ENCODE peak calls at places on chromosomes 5 and 9, in four cellular contexts. One of them, this sample, is unnamed.

GRCh38 chr5:151097081-151097480 is 16.2 kb upstream of the TNIP1 start:
- DNase-seq in SK-N-SH: no peak
- DNase-seq in HCT116: no peak
- DNase-seq in endothelial cell of umbilical vein: no peak
- DNase-seq in this sample: peak

GRCh38 chr9:135507104-135508035 is 6.9 kb downstream of the MRPS2 start:
- DNase-seq in endothelial cell of umbilical vein: no peak
- DNase-seq in SK-N-SH: peak
- DNase-seq in HCT116: no peak
- DNase-seq in this sample: no peak

GRCh38 chr5:170783498-170784247 is at the start of gene GABRP:
- DNase-seq in SK-N-SH: peak
- DNase-seq in endothelial cell of umbilical vein: no peak
- DNase-seq in HCT116: no peak
- DNase-seq in this sample: no peak

GRCh38 chr5:157516016-157516415 is 56.0 kb downstream of the NIPAL4 start:
- DNase-seq in endothelial cell of umbilical vein: no peak
- DNase-seq in SK-N-SH: no peak
- DNase-seq in HCT116: no peak
- DNase-seq in this sample: no peak

GRCh38 chr9:36888551-36888950 is 145.5 kb downstream of the PAX5 start:
- DNase-seq in HCT116: no peak
- DNase-seq in endothelial cell of umbilical vein: no peak
- DNase-seq in SK-N-SH: no peak
- DNase-seq in this sample: no peak

GRCh38 chr5:33261305-33261704 is 179.5 kb upstream of the TARS1 start:
- DNase-seq in SK-N-SH: no peak
- DNase-seq in endothelial cell of umbilical vein: peak
- DNase-seq in HCT116: no peak
- DNase-seq in this sample: no peak

GRCh38 chr9:121350993-121351561 is 19.0 kb downstream of the STOM start:
- DNase-seq in endothelial cell of umbilical vein: peak
- DNase-seq in SK-N-SH: peak
- DNase-seq in HCT116: peak
- DNase-seq in this sample: no peak

GRCh38 chr5:143464723-143465490 is 61.4 kb upstream of the NR3C1 start:
- DNase-seq in HCT116: no peak
- DNase-seq in SK-N-SH: no peak
- DNase-seq in endothelial cell of umbilical vein: no peak
- DNase-seq in this sample: no peak

GRCh38 chr9:2424564-2425153 is 196.9 kb upstream of the VLDLR start:
- DNase-seq in HCT116: no peak
- DNase-seq in endothelial cell of umbilical vein: no peak
- DNase-seq in SK-N-SH: no peak
- DNase-seq in this sample: no peak

GRCh38 chr5:115686692-115687054 is 60.8 kb upstream of the TMED7 start:
- DNase-seq in HCT116: no peak
- DNase-seq in SK-N-SH: no peak
- DNase-seq in endothelial cell of umbilical vein: no peak
- DNase-seq in this sample: no peak

GRCh38 chr9:37908698-37909186 is 4.8 kb upstream of the SLC25A51 start:
- DNase-seq in HCT116: no peak
- DNase-seq in endothelial cell of umbilical vein: no peak
- DNase-seq in SK-N-SH: no peak
- DNase-seq in this sample: peak

GRCh38 chr9:63859475-63860215 is 1425.4 kb downstream of the FOXD4L5 start:
- DNase-seq in endothelial cell of umbilical vein: no peak
- DNase-seq in SK-N-SH: peak
- DNase-seq in HCT116: peak
- DNase-seq in this sample: no peak

GRCh38 chr9:134556531-134557068 is 85.0 kb upstream of the COL5A1 start:
- DNase-seq in endothelial cell of umbilical vein: no peak
- DNase-seq in HCT116: no peak
- DNase-seq in SK-N-SH: no peak
- DNase-seq in this sample: no peak

GRCh38 chr5:2334686-2335085 is 416.8 kb downstream of the IRX2 start:
- DNase-seq in SK-N-SH: no peak
- DNase-seq in HCT116: no peak
- DNase-seq in endothelial cell of umbilical vein: no peak
- DNase-seq in this sample: no peak

GRCh38 chr5:72760259-72760658 is 56.2 kb upstream of the TNPO1 start:
- DNase-seq in SK-N-SH: no peak
- DNase-seq in HCT116: no peak
- DNase-seq in endothelial cell of umbilical vein: no peak
- DNase-seq in this sample: no peak

GRCh38 chr5:65663804-65664521 is 39.1 kb downstream of the SHLD3 start:
- DNase-seq in endothelial cell of umbilical vein: peak
- DNase-seq in HCT116: peak
- DNase-seq in SK-N-SH: peak
- DNase-seq in this sample: no peak

GRCh38 chr9:117343416-117343815 is 71.4 kb downstream of the ASTN2 start:
- DNase-seq in HCT116: no peak
- DNase-seq in SK-N-SH: no peak
- DNase-seq in endothelial cell of umbilical vein: no peak
- DNase-seq in this sample: no peak

GRCh38 chr5:137997726-137998213 is 35.1 kb downstream of the FAM13B start:
- DNase-seq in endothelial cell of umbilical vein: peak
- DNase-seq in HCT116: no peak
- DNase-seq in SK-N-SH: no peak
- DNase-seq in this sample: peak

GRCh38 chr5:50792845-50793244 is 126.4 kb downstream of the PARP8 start:
- DNase-seq in SK-N-SH: no peak
- DNase-seq in HCT116: no peak
- DNase-seq in endothelial cell of umbilical vein: no peak
- DNase-seq in this sample: no peak

GRCh38 chr5:115543931-115544370 is 624 bp downstream of the FEM1C start:
- DNase-seq in HCT116: no peak
- DNase-seq in endothelial cell of umbilical vein: peak
- DNase-seq in SK-N-SH: no peak
- DNase-seq in this sample: peak

GRCh38 chr5:135255461-135256178 is 143.4 kb downstream of the MACROH2A1 start:
- DNase-seq in SK-N-SH: no peak
- DNase-seq in endothelial cell of umbilical vein: no peak
- DNase-seq in HCT116: no peak
- DNase-seq in this sample: no peak

GRCh38 chr5:158456756-158457155 is 597.8 kb upstream of the CLINT1 start:
- DNase-seq in HCT116: no peak
- DNase-seq in endothelial cell of umbilical vein: peak
- DNase-seq in SK-N-SH: peak
- DNase-seq in this sample: peak

GRCh38 chr9:17688834-17689233 is 110.0 kb downstream of the SH3GL2 start:
- DNase-seq in endothelial cell of umbilical vein: no peak
- DNase-seq in HCT116: no peak
- DNase-seq in SK-N-SH: no peak
- DNase-seq in this sample: no peak

GRCh38 chr9:89677696-89678393 is 73.0 kb downstream of the GADD45G start:
- DNase-seq in endothelial cell of umbilical vein: no peak
- DNase-seq in HCT116: no peak
- DNase-seq in SK-N-SH: peak
- DNase-seq in this sample: no peak

GRCh38 chr9:37034320-37034937 is 361 bp upstream of the PAX5 start:
- DNase-seq in endothelial cell of umbilical vein: no peak
- DNase-seq in SK-N-SH: peak
- DNase-seq in HCT116: no peak
- DNase-seq in this sample: peak

GRCh38 chr9:94783928-94784327 is 57.4 kb downstream of the AOPEP start:
- DNase-seq in endothelial cell of umbilical vein: no peak
- DNase-seq in HCT116: no peak
- DNase-seq in SK-N-SH: no peak
- DNase-seq in this sample: no peak

GRCh38 chr9:121182976-121183375 is 18.7 kb downstream of the RAB14 start:
- DNase-seq in HCT116: no peak
- DNase-seq in SK-N-SH: no peak
- DNase-seq in endothelial cell of umbilical vein: no peak
- DNase-seq in this sample: no peak

GRCh38 chr5:14298126-14298847 is 155.1 kb downstream of the TRIO start:
- DNase-seq in HCT116: no peak
- DNase-seq in SK-N-SH: no peak
- DNase-seq in endothelial cell of umbilical vein: no peak
- DNase-seq in this sample: no peak

GRCh38 chr5:151340004-151340403 is 7.4 kb downstream of the SLC36A2 start:
- DNase-seq in HCT116: no peak
- DNase-seq in SK-N-SH: no peak
- DNase-seq in endothelial cell of umbilical vein: no peak
- DNase-seq in this sample: no peak

GRCh38 chr5:129836321-129836720 is 67.9 kb upstream of the CHSY3 start:
- DNase-seq in SK-N-SH: no peak
- DNase-seq in endothelial cell of umbilical vein: no peak
- DNase-seq in HCT116: no peak
- DNase-seq in this sample: peak

GRCh38 chr5:138725153-138725884 is 27.9 kb upstream of the CTNNA1 start:
- DNase-seq in endothelial cell of umbilical vein: peak
- DNase-seq in HCT116: peak
- DNase-seq in SK-N-SH: peak
- DNase-seq in this sample: peak

GRCh38 chr9:91048739-91049138 is 247.1 kb downstream of the SYK start:
- DNase-seq in HCT116: no peak
- DNase-seq in endothelial cell of umbilical vein: no peak
- DNase-seq in SK-N-SH: no peak
- DNase-seq in this sample: no peak

GRCh38 chr5:9347032-9347431 is 198.8 kb downstream of the SEMA5A start:
- DNase-seq in SK-N-SH: no peak
- DNase-seq in endothelial cell of umbilical vein: no peak
- DNase-seq in HCT116: no peak
- DNase-seq in this sample: no peak
- TF ChIP-seq MAX in SK-N-SH: no peak
- TF ChIP-seq MAX in endothelial cell of umbilical vein: no peak
- TF ChIP-seq MAX in HCT116: no peak
- TF ChIP-seq MAX in this sample: no peak

GRCh38 chr5:29001666-29002065 is 1963.3 kb upstream of the CDH9 start:
- DNase-seq in SK-N-SH: no peak
- DNase-seq in endothelial cell of umbilical vein: no peak
- DNase-seq in HCT116: no peak
- DNase-seq in this sample: no peak
- TF ChIP-seq MAX in SK-N-SH: no peak
- TF ChIP-seq MAX in endothelial cell of umbilical vein: no peak
- TF ChIP-seq MAX in HCT116: no peak
- TF ChIP-seq MAX in this sample: no peak

GRCh38 chr9:28056006-28056405 is 482.7 kb upstream of the C9orf72 start:
- DNase-seq in endothelial cell of umbilical vein: no peak
- DNase-seq in SK-N-SH: no peak
- DNase-seq in HCT116: no peak
- DNase-seq in this sample: no peak

GRCh38 chr9:28052104-28052503 is 478.8 kb upstream of the C9orf72 start:
- DNase-seq in endothelial cell of umbilical vein: no peak
- DNase-seq in SK-N-SH: no peak
- DNase-seq in HCT116: no peak
- DNase-seq in this sample: no peak

GRCh38 chr9:28056466-28056865 is 483.2 kb upstream of the C9orf72 start:
- DNase-seq in HCT116: no peak
- DNase-seq in endothelial cell of umbilical vein: no peak
- DNase-seq in SK-N-SH: no peak
- DNase-seq in this sample: no peak

GRCh38 chr9:28051559-28051958 is 478.3 kb upstream of the C9orf72 start:
- DNase-seq in endothelial cell of umbilical vein: no peak
- DNase-seq in HCT116: no peak
- DNase-seq in SK-N-SH: no peak
- DNase-seq in this sample: no peak

DNA sequence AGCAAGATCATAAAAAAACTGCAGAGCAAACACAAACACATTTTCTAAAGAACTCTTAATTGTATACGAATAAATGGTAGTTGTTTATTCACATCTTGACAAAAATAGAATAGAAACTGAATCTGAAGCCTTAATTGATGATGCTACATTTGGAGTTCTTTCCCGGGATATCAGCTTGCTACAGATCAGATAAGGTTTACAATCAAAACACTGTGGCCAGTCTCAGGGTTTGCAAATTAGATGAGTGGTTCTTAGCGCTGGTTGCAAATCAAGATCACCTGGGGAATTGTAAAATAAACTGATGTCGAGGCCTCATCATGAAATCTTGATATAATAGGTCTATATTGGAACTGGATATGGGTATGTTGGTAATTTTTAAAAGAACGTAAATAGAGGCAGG is 480.1 kb upstream of the C9orf72 start:
- DNase-seq in HCT116: no peak
- DNase-seq in endothelial cell of umbilical vein: no peak
- DNase-seq in SK-N-SH: no peak
- DNase-seq in this sample: no peak
- TF ChIP-seq MAX in HCT116: no peak
- TF ChIP-seq MAX in endothelial cell of umbilical vein: no peak
- TF ChIP-seq MAX in SK-N-SH: no peak
- TF ChIP-seq MAX in this sample: no peak

GRCh38 chr5:16742938-16743337 is 126.1 kb upstream of the RETREG1 start:
- DNase-seq in SK-N-SH: no peak
- DNase-seq in endothelial cell of umbilical vein: peak
- DNase-seq in HCT116: no peak
- DNase-seq in this sample: no peak

GRCh38 chr5:16740476-16740875 is 123.7 kb upstream of the RETREG1 start:
- DNase-seq in endothelial cell of umbilical vein: no peak
- DNase-seq in HCT116: no peak
- DNase-seq in SK-N-SH: no peak
- DNase-seq in this sample: no peak

GRCh38 chr5:16740046-16740445 is 123.2 kb upstream of the RETREG1 start:
- DNase-seq in SK-N-SH: no peak
- DNase-seq in HCT116: no peak
- DNase-seq in endothelial cell of umbilical vein: no peak
- DNase-seq in this sample: no peak

GRCh38 chr5:16737620-16738364 is 121.0 kb upstream of the RETREG1 start:
- DNase-seq in HCT116: no peak
- DNase-seq in SK-N-SH: no peak
- DNase-seq in endothelial cell of umbilical vein: no peak
- DNase-seq in this sample: no peak

GRCh38 chr5:16741007-16741406 is 124.2 kb upstream of the RETREG1 start:
- DNase-seq in HCT116: no peak
- DNase-seq in endothelial cell of umbilical vein: no peak
- DNase-seq in SK-N-SH: peak
- DNase-seq in this sample: no peak
- TF ChIP-seq MAX in HCT116: no peak
- TF ChIP-seq MAX in endothelial cell of umbilical vein: no peak
- TF ChIP-seq MAX in SK-N-SH: no peak
- TF ChIP-seq MAX in this sample: no peak